ENCODE peak calls at places on chromosomes 13 and 19, in four cellular contexts. Q is GM12878, B is K562, K is HepG2. X is an unnamed sample.

GRCh38 chr13:112207124-112207523 is 140.2 kb downstream of the SOX1 start:
- DNase-seq in Q (no peak), B (no peak), K (no peak), X (no peak)

GRCh38 chr13:99895428-99895998 is 76.1 kb downstream of the ZIC5 start:
- DNase-seq in Q (no peak), B (no peak), K (no peak), X (no peak)

GRCh38 chr19:17086129-17086528 is 10.6 kb downstream of the MYO9B start:
- DNase-seq in Q (no peak), B (no peak), K (no peak), X (no peak)

GRCh38 chr19:887072-887471 is 5.9 kb downstream of the MED16 start:
- DNase-seq in Q (no peak), B (no peak), K (peak; percentile 38), X (no peak)

GRCh38 chr13:32471187-32471922 is 43.4 kb upstream of the N4BP2L1 start:
- DNase-seq in Q (no peak), B (peak; percentile 86), K (no peak), X (no peak)

GRCh38 chr13:73702419-73703071 is 431.7 kb downstream of the KLF12 start:
- DNase-seq in Q (peak; percentile 21), B (no peak), K (no peak), X (no peak)

GRCh38 chr13:85236431-85236830 is 562.8 kb downstream of the SLITRK6 start:
- DNase-seq in Q (no peak), B (no peak), K (no peak), X (no peak)

GRCh38 chr19:49890349-49891311 is 6.1 kb downstream of the IL4I1 start:
- DNase-seq in Q (no peak), B (peak; percentile 86), K (no peak), X (peak; percentile 85)

GRCh38 chr13:27004866-27005265 is 166.7 kb downstream of the USP12 start:
- DNase-seq in Q (no peak), B (no peak), K (no peak), X (no peak)

GRCh38 chr19:7293795-7294570 is at the start of gene INSR:
- DNase-seq in Q (peak; percentile 54), B (peak; percentile 85), K (peak; percentile 83), X (peak; percentile 85)

GRCh38 chr13:33744589-33745369 is 73.2 kb upstream of the RFC3 start:
- DNase-seq in Q (no peak), B (no peak), K (no peak), X (no peak)

GRCh38 chr19:7257148-7258041 is 36.8 kb downstream of the INSR start:
- DNase-seq in Q (no peak), B (peak; percentile 28), K (peak; percentile 68), X (no peak)

GRCh38 chr19:1401138-1401888 is at the start of gene GAMT:
- DNase-seq in Q (no peak), B (peak; percentile 77), K (no peak), X (peak; percentile 51)

GRCh38 chr19:41860419-41861097 is 503 bp downstream of the RPS19 start:
- DNase-seq in Q (no peak), B (no peak), K (no peak), X (no peak)

GRCh38 chr19:39388657-39389056 is 2.2 kb downstream of the PAF1 start:
- DNase-seq in Q (no peak), B (no peak), K (no peak), X (no peak)

GRCh38 chr13:34065915-34066314 is 248.0 kb downstream of the RFC3 start:
- DNase-seq in Q (no peak), B (no peak), K (no peak), X (no peak)

GRCh38 chr13:95948646-95949045 is 104.6 kb downstream of the UGGT2 start:
- DNase-seq in Q (no peak), B (no peak), K (no peak), X (no peak)

GRCh38 chr13:67095621-67096020 is 134.5 kb downstream of the PCDH9 start:
- DNase-seq in Q (no peak), B (no peak), K (no peak), X (no peak)

GRCh38 chr13:49559006-49559405 is 26.4 kb downstream of the RCBTB1 start:
- DNase-seq in Q (no peak), B (no peak), K (no peak), X (no peak)

GRCh38 chr19:19997656-19998268 is 41.5 kb downstream of the ZNF682 start:
- DNase-seq in Q (no peak), B (peak; percentile 12), K (no peak), X (peak; percentile 81)

GRCh38 chr13:37225414-37226047 is 120.1 kb upstream of the CSNK1A1L start:
- DNase-seq in Q (no peak), B (no peak), K (no peak), X (no peak)

GRCh38 chr13:86080340-86080995 is 281.2 kb upstream of the SLITRK6 start:
- DNase-seq in Q (no peak), B (no peak), K (no peak), X (no peak)

GRCh38 chr19:16585808-16586476 is 13.7 kb upstream of the SLC35E1 start:
- DNase-seq in Q (peak; percentile 98), B (no peak), K (no peak), X (no peak)

GRCh38 chr13:102141625-102142472 is 260.0 kb downstream of the FGF14 start:
- DNase-seq in Q (no peak), B (peak; percentile 1), K (peak; percentile 4), X (no peak)

GRCh38 chr13:52405767-52406494 is at the start of gene THSD1:
- DNase-seq in Q (no peak), B (no peak), K (no peak), X (peak; percentile 54)

GRCh38 chr13:31775686-31776085 is 36.4 kb downstream of the RXFP2 start:
- DNase-seq in Q (no peak), B (no peak), K (no peak), X (no peak)

GRCh38 chr19:16035601-16036297 is 40.5 kb upstream of the TPM4 start:
- DNase-seq in Q (no peak), B (no peak), K (no peak), X (no peak)

GRCh38 chr13:101127741-101128353 is 288.5 kb downstream of the NALCN start:
- DNase-seq in Q (no peak), B (peak; percentile 37), K (peak; percentile 33), X (no peak)

GRCh38 chr13:84655677-84656076 is 773.4 kb upstream of the SLITRK1 start:
- DNase-seq in Q (no peak), B (no peak), K (no peak), X (no peak)

GRCh38 chr19:46299695-46300094 is 2.9 kb downstream of the HIF3A start:
- DNase-seq in Q (no peak), B (no peak), K (no peak), X (no peak)

GRCh38 chr13:41231786-41232185 is 31.6 kb downstream of the MTRF1 start:
- DNase-seq in Q (peak; percentile 24), B (peak; percentile 31), K (peak; percentile 28), X (no peak)

GRCh38 chr13:73025212-73026012 is 33.4 kb upstream of the KLF5 start:
- DNase-seq in Q (no peak), B (no peak), K (no peak), X (no peak)

GRCh38 chr19:52956917-52957316 is 5.8 kb downstream of the ZNF816 start:
- DNase-seq in Q (no peak), B (no peak), K (no peak), X (no peak)

GRCh38 chr19:4080473-4080872 is 13.8 kb upstream of the ZBTB7A start:
- DNase-seq in Q (no peak), B (no peak), K (no peak), X (no peak)

GRCh38 chr19:4077800-4078683 is 11.3 kb upstream of the ZBTB7A start:
- DNase-seq in Q (no peak), B (peak; percentile 66), K (no peak), X (peak; percentile 62)

GRCh38 chr19:4071610-4072009 is 4.9 kb upstream of the ZBTB7A start:
- DNase-seq in Q (no peak), B (no peak), K (no peak), X (no peak)

GRCh38 chr19:4077011-4077382 is 10.3 kb upstream of the ZBTB7A start:
- DNase-seq in Q (no peak), B (no peak), K (no peak), X (no peak)

GRCh38 chr19:4075373-4075772 is 8.7 kb upstream of the ZBTB7A start:
- DNase-seq in Q (no peak), B (no peak), K (no peak), X (no peak)
- TF ChIP-seq CBFB in Q (no peak), B (no peak), K (no peak), X (no peak)

GRCh38 chr19:13975870-13976269 is 23.6 kb downstream of the DCAF15 start:
- DNase-seq in Q (no peak), B (no peak), K (no peak), X (no peak)

GRCh38 chr19:13976446-13976845 is 24.1 kb downstream of the DCAF15 start:
- DNase-seq in Q (no peak), B (no peak), K (no peak), X (no peak)

GRCh38 chr19:13972368-13973155 is 20.3 kb downstream of the DCAF15 start:
- DNase-seq in Q (no peak), B (no peak), K (no peak), X (no peak)

GRCh38 chr19:13977803-13978202 is 25.5 kb downstream of the DCAF15 start:
- DNase-seq in Q (no peak), B (no peak), K (no peak), X (no peak)

DNA sequence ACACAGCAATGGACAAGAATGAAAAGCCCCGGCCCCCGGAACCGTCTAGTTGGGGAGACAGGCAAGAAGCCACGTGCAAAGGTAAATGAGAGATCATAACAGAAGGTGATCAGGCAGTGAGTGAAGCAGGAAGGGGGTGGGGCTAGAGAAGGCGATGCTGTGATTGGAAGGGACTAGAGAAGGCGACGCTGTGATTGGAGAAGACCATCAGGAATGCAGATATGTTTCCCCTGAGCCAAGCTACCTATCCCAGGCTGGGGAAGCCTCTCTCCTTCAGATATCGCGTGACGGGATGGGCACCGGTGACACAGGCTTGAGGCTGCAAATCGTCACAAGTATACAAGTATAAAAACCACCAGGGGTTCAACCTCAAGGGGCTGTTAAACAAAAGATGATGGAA is 21.8 kb downstream of the DCAF15 start:
- DNase-seq in Q (no peak), B (peak; percentile 61), K (no peak), X (peak; percentile 84)
- TF ChIP-seq CBFB in Q (no peak), B (no peak), K (no peak), X (no peak)

GRCh38 chr19:56332695-56333094 is 18.1 kb upstream of the ZSCAN5A start:
- DNase-seq in Q (no peak), B (no peak), K (no peak), X (no peak)

DNA sequence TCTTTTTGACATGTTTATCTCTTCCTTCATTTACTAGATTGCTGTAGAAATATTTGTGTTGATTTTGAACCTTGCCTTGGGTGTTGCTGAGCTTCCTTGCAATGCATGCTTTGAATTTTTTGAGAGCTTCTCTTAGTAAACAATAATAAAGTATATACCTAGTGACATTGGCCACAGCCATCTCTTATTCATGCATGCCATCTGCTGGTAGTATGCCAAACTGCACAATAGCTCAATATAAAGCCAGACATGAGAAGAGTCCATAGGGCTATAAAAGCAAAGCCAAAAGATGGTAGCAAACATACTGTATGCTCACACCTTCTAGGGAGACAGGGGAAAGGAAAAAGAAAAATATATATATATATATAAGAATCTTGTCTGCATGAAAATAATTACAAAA is 18.9 kb upstream of the ZSCAN5A start:
- DNase-seq in Q (no peak), B (peak; percentile 72), K (peak; percentile 67), X (peak; percentile 37)
- TF ChIP-seq CBFB in Q (no peak), B (no peak), K (no peak), X (no peak)

DNA sequence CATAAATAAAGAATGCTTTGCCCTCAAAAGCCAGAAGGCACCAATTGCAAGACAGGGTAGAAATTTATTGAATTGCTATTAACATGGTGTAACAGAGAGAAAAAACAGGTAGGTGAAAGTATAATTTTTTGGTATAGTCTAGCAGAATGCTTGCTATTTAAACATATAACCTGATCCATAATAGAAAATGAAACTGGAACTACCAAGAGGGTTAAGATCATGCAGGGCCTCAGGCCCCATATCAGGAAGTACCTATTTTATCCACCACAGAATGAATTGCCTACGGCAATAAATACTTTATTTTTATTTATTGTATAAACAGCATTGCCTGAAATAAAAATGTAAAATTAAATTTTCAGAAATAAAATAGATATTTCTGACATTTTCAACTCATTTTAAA is 159.5 kb downstream of the PRR20E start:
- DNase-seq in Q (no peak), B (no peak), K (no peak), X (no peak)
- TF ChIP-seq CBFB in Q (no peak), B (no peak), K (no peak), X (no peak)

X was measured in WTC11.